ENCODE peak calls at places on chromosomes 5 and 9, in nine cellular contexts. J is OCI-LY7, Z is PC-3, Y is keratinocyte, O is HCT116, X is SK-N-SH, L is GM23338, K is IMR-90, W is A549. H is an unnamed sample.

GRCh38 chr9:133778336-133778995 is 40.3 kb upstream of the SARDH start:
- DNase-seq in J (no peak), Z (no peak), Y (no peak), O (no peak), X (no peak), L (no peak), K (no peak), W (no peak), H (no peak)

GRCh38 chr5:154513669-154514084 is 35.6 kb upstream of the HAND1 start:
- DNase-seq in J (no peak), Z (no peak), Y (no peak), O (no peak), X (no peak), L (no peak), K (no peak), W (no peak), H (no peak)

GRCh38 chr9:126957687-126958053 is 43.1 kb downstream of the RALGPS1 start:
- DNase-seq in J (no peak), Z (peak), Y (no peak), O (peak), X (no peak), L (no peak), K (peak), W (no peak), H (no peak)

GRCh38 chr9:133605856-133606721 is 3.1 kb downstream of the FAM163B start:
- DNase-seq in J (no peak), Z (no peak), Y (no peak), O (no peak), X (no peak), L (no peak), K (no peak), W (no peak), H (no peak)

GRCh38 chr5:146883496-146883895 is 4.9 kb upstream of the PPP2R2B start:
- DNase-seq in J (no peak), Z (no peak), Y (peak), O (no peak), X (no peak), L (no peak), K (no peak), W (no peak), H (no peak)

GRCh38 chr5:174459832-174460448 is 264.4 kb upstream of the MSX2 start:
- DNase-seq in J (no peak), Z (peak), Y (no peak), O (no peak), X (no peak), L (no peak), K (no peak), W (no peak), H (no peak)

GRCh38 chr9:120710110-120710981 is 3.9 kb downstream of the MEGF9 start:
- DNase-seq in J (peak), Z (peak), Y (no peak), O (peak), X (peak), L (peak), K (peak), W (peak), H (no peak)

GRCh38 chr9:121299467-121300282 is 31.7 kb downstream of the GSN start:
- DNase-seq in J (no peak), Z (no peak), Y (no peak), O (no peak), X (peak), L (peak), K (no peak), W (no peak), H (no peak)

GRCh38 chr9:134287591-134288518 is 38.4 kb upstream of the RXRA start:
- DNase-seq in J (no peak), Z (no peak), Y (no peak), O (no peak), X (peak), L (no peak), K (no peak), W (no peak), H (peak)

GRCh38 chr5:31095796-31096195 is 97.7 kb upstream of the CDH6 start:
- DNase-seq in J (no peak), Z (no peak), Y (no peak), O (no peak), X (no peak), L (no peak), K (peak), W (no peak), H (no peak)

GRCh38 chr5:43652537-43653302 is 49.7 kb downstream of the NNT start:
- DNase-seq in J (no peak), Z (no peak), Y (no peak), O (no peak), X (no peak), L (no peak), K (no peak), W (no peak), H (no peak)

GRCh38 chr9:16115994-16116393 is 563.2 kb downstream of the CCDC171 start:
- DNase-seq in J (no peak), Z (no peak), Y (no peak), O (no peak), X (no peak), L (no peak), K (no peak), W (no peak), H (no peak)

GRCh38 chr5:157378509-157378908 is 81.5 kb upstream of the NIPAL4 start:
- DNase-seq in J (no peak), Z (peak), Y (no peak), O (no peak), X (no peak), L (no peak), K (no peak), W (no peak), H (peak)

GRCh38 chr5:113330533-113331200 is 104.1 kb downstream of the TSSK1B start:
- DNase-seq in J (peak), Z (peak), Y (no peak), O (peak), X (peak), L (no peak), K (peak), W (peak), H (peak)

GRCh38 chr5:132251220-132251725 is 6.2 kb upstream of the PDLIM4 start:
- DNase-seq in J (no peak), Z (no peak), Y (no peak), O (no peak), X (no peak), L (no peak), K (peak), W (no peak), H (no peak)

GRCh38 chr5:156121234-156121633 is 205.7 kb upstream of the SGCD start:
- DNase-seq in J (no peak), Z (no peak), Y (no peak), O (no peak), X (no peak), L (no peak), K (peak), W (no peak), H (no peak)

GRCh38 chr9:7481570-7481969 is 318.0 kb downstream of the DMAC1 start:
- DNase-seq in J (no peak), Z (no peak), Y (no peak), O (no peak), X (no peak), L (no peak), K (no peak), W (no peak), H (no peak)

GRCh38 chr9:626591-626990 is 214.9 kb upstream of the DMRT1 start:
- DNase-seq in J (no peak), Z (no peak), Y (no peak), O (no peak), X (no peak), L (no peak), K (no peak), W (no peak), H (no peak)
- H3K4me2 ChIP-seq in J (peak), Z (no peak), Y (no peak), O (no peak), X (no peak), L (no peak), K (no peak), W (no peak), H (no peak)

DNA sequence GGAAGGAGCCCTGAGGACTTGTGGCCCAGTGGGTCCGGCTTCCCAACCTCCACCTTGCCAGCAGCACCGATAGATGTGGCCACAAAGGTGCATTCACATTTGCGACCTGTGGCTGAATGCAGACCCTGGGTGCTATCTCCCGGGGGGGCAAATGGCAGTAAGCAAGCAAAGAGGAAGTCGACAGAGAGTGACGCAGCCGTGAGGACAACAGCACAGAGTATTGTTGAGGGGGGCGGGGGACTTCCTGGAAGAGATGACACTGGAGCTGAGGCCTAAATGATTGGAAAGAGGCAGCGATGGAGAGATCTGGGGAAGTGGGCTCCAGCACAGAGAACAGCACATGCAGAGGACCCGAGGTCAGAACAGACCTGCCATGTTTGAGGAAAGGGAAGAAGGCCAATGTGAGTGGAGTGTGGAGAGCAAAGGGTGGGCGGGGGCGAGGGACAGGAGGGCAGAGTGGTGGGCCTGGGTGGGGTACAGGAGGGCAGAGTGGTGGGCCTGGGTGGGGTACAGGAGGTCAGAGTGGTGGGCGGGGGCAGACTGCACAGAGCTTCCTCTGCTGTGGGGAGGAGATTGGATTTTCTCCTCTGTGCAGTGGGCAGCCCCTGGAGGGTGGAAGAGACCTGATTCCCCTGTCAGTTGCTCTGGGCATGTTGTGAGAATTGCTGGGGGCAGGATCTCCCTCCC is 42.6 kb downstream of the ADAMTS2 start:
- DNase-seq in J (no peak), Z (no peak), Y (no peak), O (no peak), X (no peak), L (no peak), K (no peak), W (no peak), H (no peak)
- H3K4me2 ChIP-seq in J (no peak), Z (no peak), Y (no peak), O (no peak), X (no peak), L (no peak), K (no peak), W (no peak), H (no peak)

GRCh38 chr5:122095158-122095557 is 17.1 kb upstream of the LOX start:
- DNase-seq in J (no peak), Z (no peak), Y (no peak), O (no peak), X (no peak), L (no peak), K (no peak), W (no peak), H (no peak)

GRCh38 chr5:122089614-122090013 is 11.6 kb upstream of the LOX start:
- DNase-seq in J (no peak), Z (no peak), Y (no peak), O (no peak), X (no peak), L (no peak), K (peak), W (no peak), H (no peak)

GRCh38 chr5:122091942-122092600 is 14.0 kb upstream of the LOX start:
- DNase-seq in J (no peak), Z (peak), Y (no peak), O (peak), X (no peak), L (peak), K (peak), W (no peak), H (peak)

GRCh38 chr5:122093861-122094650 is 16.0 kb upstream of the LOX start:
- DNase-seq in J (no peak), Z (no peak), Y (no peak), O (no peak), X (no peak), L (no peak), K (peak), W (no peak), H (no peak)

GRCh38 chr5:122093415-122093814 is 15.4 kb upstream of the LOX start:
- DNase-seq in J (no peak), Z (no peak), Y (no peak), O (no peak), X (no peak), L (no peak), K (peak), W (no peak), H (no peak)
- H3K4me2 ChIP-seq in J (no peak), Z (no peak), Y (no peak), O (no peak), X (peak), L (no peak), K (peak), W (no peak), H (no peak)

GRCh38 chr5:150092159-150092787 is 5.9 kb upstream of the CSF1R start:
- DNase-seq in J (no peak), Z (no peak), Y (no peak), O (no peak), X (no peak), L (no peak), K (no peak), W (no peak), H (no peak)
- H3K4me2 ChIP-seq in J (no peak), Z (no peak), Y (no peak), O (no peak), X (no peak), L (no peak), K (no peak), W (no peak), H (no peak)

DNA sequence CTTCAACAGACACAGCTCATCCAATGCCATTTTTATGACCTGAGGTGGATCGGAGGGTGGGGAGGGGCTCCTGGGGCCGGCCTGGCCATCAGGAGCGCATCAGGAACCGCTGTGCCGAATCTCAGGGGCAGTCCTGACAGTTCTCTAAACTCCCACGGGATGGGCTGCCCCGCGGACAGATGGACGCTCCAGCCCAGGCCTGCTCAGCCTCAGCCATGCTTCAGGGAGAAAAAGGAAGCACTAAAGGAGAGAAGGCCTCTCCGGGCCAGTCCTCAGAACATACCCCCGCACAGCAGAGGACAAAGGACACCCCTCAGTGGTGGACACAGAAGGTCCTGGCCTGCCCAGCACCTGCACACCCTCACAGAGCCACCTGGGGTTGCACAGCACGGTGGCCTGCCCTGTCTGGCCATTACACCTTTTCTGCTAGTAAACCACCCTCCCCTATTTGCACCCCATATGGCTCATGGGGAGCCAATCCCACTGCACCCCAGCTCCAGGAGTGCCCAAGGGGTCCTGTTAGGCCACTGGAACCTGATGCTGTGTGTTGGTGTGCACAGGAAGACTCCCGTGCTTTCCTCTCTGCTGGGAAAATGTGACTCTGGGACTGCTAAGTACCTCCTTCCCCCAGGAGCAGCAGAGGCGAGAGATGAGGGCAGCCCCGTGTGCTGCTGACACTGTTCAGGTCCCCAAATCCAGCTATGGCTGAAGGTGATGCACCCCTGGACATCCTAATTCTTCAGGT is 126.5 kb downstream of the ADAMTS2 start:
- DNase-seq in J (no peak), Z (no peak), Y (no peak), O (no peak), X (no peak), L (no peak), K (no peak), W (no peak), H (no peak)
- H3K4me2 ChIP-seq in J (no peak), Z (no peak), Y (no peak), O (no peak), X (no peak), L (no peak), K (no peak), W (no peak), H (no peak)

GRCh38 chr5:32505718-32506117 is 61.2 kb upstream of the ZFR start:
- DNase-seq in J (no peak), Z (no peak), Y (no peak), O (no peak), X (no peak), L (no peak), K (peak), W (no peak), H (no peak)
- H3K4me2 ChIP-seq in J (no peak), Z (peak), Y (peak), O (no peak), X (peak), L (peak), K (peak), W (no peak), H (no peak)

GRCh38 chr9:107478805-107479204 is 10.8 kb downstream of the KLF4 start:
- DNase-seq in J (no peak), Z (no peak), Y (no peak), O (no peak), X (no peak), L (no peak), K (no peak), W (no peak), H (no peak)

GRCh38 chr9:107481035-107481434 is 8.5 kb downstream of the KLF4 start:
- DNase-seq in J (no peak), Z (peak), Y (no peak), O (no peak), X (no peak), L (no peak), K (no peak), W (peak), H (no peak)

GRCh38 chr9:107484117-107484723 is 5.3 kb downstream of the KLF4 start:
- DNase-seq in J (peak), Z (peak), Y (no peak), O (peak), X (peak), L (peak), K (peak), W (peak), H (peak)

GRCh38 chr9:107483666-107484065 is 5.9 kb downstream of the KLF4 start:
- DNase-seq in J (no peak), Z (no peak), Y (no peak), O (no peak), X (no peak), L (no peak), K (no peak), W (no peak), H (no peak)

GRCh38 chr9:107480386-107480789 is 9.2 kb downstream of the KLF4 start:
- DNase-seq in J (no peak), Z (peak), Y (no peak), O (no peak), X (no peak), L (no peak), K (peak), W (peak), H (no peak)
- H3K4me2 ChIP-seq in J (no peak), Z (peak), Y (peak), O (peak), X (peak), L (no peak), K (peak), W (peak), H (no peak)

GRCh38 chr9:77440057-77440456 is 208.1 kb downstream of the GNA14 start:
- DNase-seq in J (no peak), Z (no peak), Y (no peak), O (no peak), X (peak), L (peak), K (peak), W (no peak), H (peak)
- H3K4me2 ChIP-seq in J (no peak), Z (no peak), Y (no peak), O (no peak), X (peak), L (peak), K (peak), W (no peak), H (no peak)

DNA sequence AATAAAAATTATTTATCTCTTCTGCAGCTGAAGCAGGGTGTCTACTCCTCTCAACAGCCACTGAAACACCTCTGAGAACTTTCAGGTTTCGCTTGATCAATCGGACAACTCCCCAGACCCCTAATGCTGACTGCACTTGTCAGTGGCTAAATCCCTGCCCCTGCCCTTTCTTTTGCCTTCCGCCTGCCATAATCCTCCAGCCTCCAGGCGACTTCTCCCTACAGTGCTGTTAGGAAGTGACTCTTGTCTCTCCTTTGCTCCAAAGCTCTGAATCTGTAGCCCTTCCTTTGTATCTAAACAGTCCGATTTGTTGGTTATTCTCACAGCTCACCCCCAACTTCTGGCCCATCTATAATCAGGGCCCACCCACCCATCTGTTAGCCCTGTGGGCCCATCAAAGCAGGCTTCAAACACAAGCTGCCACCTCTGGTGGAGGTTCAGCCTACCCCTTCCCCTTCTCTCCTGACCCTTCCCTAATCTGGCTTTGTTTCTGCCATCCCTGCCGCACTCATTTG is 53.7 kb upstream of the IFNK start:
- DNase-seq in J (no peak), Z (no peak), Y (no peak), O (no peak), X (no peak), L (no peak), K (no peak), W (no peak), H (no peak)
- H3K4me2 ChIP-seq in J (no peak), Z (no peak), Y (no peak), O (no peak), X (no peak), L (no peak), K (no peak), W (no peak), H (no peak)